ENCODE peak calls at places on chromosomes 7 and 10, in nine cellular contexts. D, S, C, V, U, B, N, L and R are unnamed samples.

GRCh38 chr10:78765726-78766335 is 302.9 kb upstream of the ZMIZ1 start:
- DNase-seq in D (no peak), S (no peak), C (no peak), V (no peak), U (no peak), B (no peak), N (no peak), L (no peak), R (no peak)

GRCh38 chr10:59138052-59138451 is 38.4 kb upstream of the PHYHIPL start:
- DNase-seq in D (no peak), S (no peak), C (no peak), V (no peak), U (no peak), B (no peak), N (no peak), L (no peak), R (no peak)

GRCh38 chr7:140512317-140513000 is 33.2 kb upstream of the MKRN1 start:
- DNase-seq in D (no peak), S (no peak), C (no peak), V (peak), U (no peak), B (no peak), N (no peak), L (peak), R (peak)

GRCh38 chr7:66430164-66430545 is 198.5 kb upstream of the KCTD7 start:
- DNase-seq in D (no peak), S (no peak), C (no peak), V (no peak), U (no peak), B (no peak), N (no peak), L (no peak), R (no peak)

GRCh38 chr7:91319326-91319725 is 55.1 kb downstream of the FZD1 start:
- DNase-seq in D (no peak), S (no peak), C (peak), V (no peak), U (peak), B (no peak), N (no peak), L (no peak), R (no peak)

GRCh38 chr10:47021850-47022249 is 110.6 kb downstream of the PTPN20 start:
- DNase-seq in D (peak), S (no peak), C (no peak), V (no peak), U (no peak), B (no peak), N (no peak), L (no peak), R (no peak)

GRCh38 chr7:154833839-154834238 is 169.1 kb downstream of the PAXIP1 start:
- DNase-seq in D (no peak), S (no peak), C (no peak), V (no peak), U (no peak), B (no peak), N (no peak), L (no peak), R (no peak)

GRCh38 chr7:127114739-127115265 is 137.9 kb downstream of the GRM8 start:
- DNase-seq in D (no peak), S (no peak), C (no peak), V (peak), U (no peak), B (no peak), N (no peak), L (peak), R (no peak)

GRCh38 chr7:88146611-88147010 is 73.2 kb downstream of the SRI start:
- DNase-seq in D (no peak), S (no peak), C (no peak), V (no peak), U (no peak), B (no peak), N (no peak), L (no peak), R (no peak)

GRCh38 chr10:71812016-71812912 is 38.8 kb downstream of the PSAP start:
- DNase-seq in D (no peak), S (peak), C (peak), V (peak), U (peak), B (peak), N (peak), L (peak), R (peak)

GRCh38 chr7:45863715-45864114 is 9.2 kb downstream of the CCDC201 start:
- DNase-seq in D (no peak), S (no peak), C (no peak), V (peak), U (no peak), B (no peak), N (no peak), L (no peak), R (no peak)

GRCh38 chr10:38027992-38028391 is 17.5 kb downstream of the ZNF33A start:
- DNase-seq in D (no peak), S (no peak), C (no peak), V (no peak), U (peak), B (no peak), N (no peak), L (no peak), R (no peak)

GRCh38 chr10:132776821-132777220 is 9.1 kb downstream of the NKX6-2 start:
- DNase-seq in D (no peak), S (no peak), C (no peak), V (no peak), U (no peak), B (no peak), N (no peak), L (no peak), R (no peak)

GRCh38 chr7:157096286-157097055 is 42.3 kb upstream of the UBE3C start:
- DNase-seq in D (no peak), S (no peak), C (no peak), V (no peak), U (no peak), B (no peak), N (no peak), L (no peak), R (no peak)

GRCh38 chr10:24503627-24504320 is 219.9 kb downstream of the ARHGAP21 start:
- DNase-seq in D (no peak), S (no peak), C (peak), V (peak), U (peak), B (no peak), N (no peak), L (peak), R (peak)

GRCh38 chr10:35172574-35172973 is 45.9 kb downstream of the CREM start:
- DNase-seq in D (no peak), S (no peak), C (no peak), V (no peak), U (peak), B (no peak), N (no peak), L (no peak), R (no peak)